ENCODE peak calls at places on chromosomes 4 and X, in six cellular contexts. V is uterus, A is pancreas, X is aorta, B is ovary, T is GM23248. K is an unnamed sample.

GRCh38 chr4:122117743-122118142 is 34.4 kb upstream of the BLTP1 start:
- DNase-seq in V (no peak), A (no peak), X (no peak), B (no peak), T (peak), K (no peak)

GRCh38 chr4:123536225-123536624 is 139.6 kb downstream of the SPRY1 start:
- DNase-seq in V (no peak), A (no peak), X (no peak), B (no peak), T (no peak), K (no peak)

GRCh38 chr4:3096207-3096606 is 21.7 kb downstream of the HTT start:
- DNase-seq in V (no peak), A (no peak), X (no peak), B (no peak), T (no peak), K (no peak)

GRCh38 chr4:101019941-101020401 is 327.4 kb downstream of the PPP3CA start:
- DNase-seq in V (no peak), A (no peak), X (no peak), B (no peak), T (no peak), K (no peak)

GRCh38 chrX:132292753-132293152 is 73.5 kb upstream of the RAP2C start:
- DNase-seq in V (peak), A (no peak), X (no peak), B (no peak), T (peak), K (no peak)

GRCh38 chr4:153143527-153144348 is 60.5 kb upstream of the TRIM2 start:
- DNase-seq in V (no peak), A (no peak), X (no peak), B (no peak), T (peak), K (no peak)

GRCh38 chrX:108439961-108440696 is 491 bp downstream of the COL4A5 start:
- DNase-seq in V (peak), A (peak), X (peak), B (peak), T (peak), K (no peak)

GRCh38 chr4:175961604-175962003 is 104.0 kb upstream of the WDR17 start:
- DNase-seq in V (no peak), A (no peak), X (no peak), B (no peak), T (no peak), K (no peak)

GRCh38 chrX:19810809-19811208 is 76.6 kb downstream of the SH3KBP1 start:
- DNase-seq in V (no peak), A (no peak), X (no peak), B (no peak), T (peak), K (no peak)

GRCh38 chr4:56323386-56323785 is 63.9 kb downstream of the AASDH start:
- DNase-seq in V (no peak), A (no peak), X (no peak), B (no peak), T (no peak), K (no peak)

GRCh38 chrX:40531056-40531826 is 49.5 kb upstream of the ATP6AP2 start:
- DNase-seq in V (peak), A (no peak), X (no peak), B (no peak), T (no peak), K (no peak)

DNA sequence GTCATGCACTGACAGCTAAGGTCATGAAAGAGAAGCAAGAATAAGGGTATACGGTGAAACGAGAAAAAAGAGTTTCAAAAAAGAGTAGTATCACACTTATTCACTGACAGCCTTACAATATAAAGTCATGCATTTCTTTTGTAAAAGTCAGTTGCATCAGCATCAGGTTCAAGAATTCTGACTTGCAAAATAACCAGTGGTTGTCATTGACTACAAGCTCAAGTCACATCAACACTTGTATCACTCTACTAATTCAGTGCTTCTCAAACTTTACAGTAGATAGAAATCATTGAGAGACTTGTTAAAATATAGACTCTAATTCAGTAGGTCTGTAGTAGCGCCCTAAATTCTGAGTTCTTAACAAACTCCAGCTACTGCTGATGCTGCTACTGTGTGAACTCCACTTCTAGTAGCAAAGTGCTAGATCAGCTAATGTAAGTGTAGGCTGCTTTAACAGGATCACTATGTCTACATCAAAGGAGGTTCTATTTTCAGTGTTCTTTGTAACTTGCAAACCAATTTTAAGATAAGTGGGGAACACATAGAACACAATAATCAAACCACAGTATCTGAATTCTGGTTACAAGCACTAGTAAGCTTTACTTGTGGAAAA is 221.7 kb downstream of the PDGFC start:
- DNase-seq in V (no peak), A (no peak), X (no peak), B (no peak), T (peak), K (no peak)
- H3K4me3 ChIP-seq in V (no peak), A (no peak), X (no peak), B (no peak), T (no peak), K (no peak)

DNA sequence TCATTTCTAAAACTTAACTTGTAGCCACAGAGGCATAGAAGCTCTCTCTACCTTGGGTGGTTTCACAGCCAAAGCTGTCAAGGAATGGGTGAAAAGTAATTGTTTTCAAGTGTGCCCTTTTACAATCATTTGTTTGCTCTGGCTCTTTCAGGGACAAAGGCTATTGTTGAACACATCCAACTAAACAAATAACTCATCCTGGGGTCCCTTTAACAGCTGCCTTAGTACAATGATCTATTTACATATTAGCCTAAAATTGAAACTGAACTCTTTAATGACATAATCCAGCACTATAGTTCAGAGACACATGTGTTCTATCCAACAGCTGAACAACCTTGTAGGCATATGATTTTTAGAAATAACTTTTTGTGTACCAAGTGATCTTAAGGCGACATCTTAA is 3.7 kb downstream of the HHIP start:
- DNase-seq in V (no peak), A (no peak), X (no peak), B (no peak), T (no peak), K (no peak)
- H3K4me3 ChIP-seq in V (no peak), A (no peak), X (no peak), B (no peak), T (no peak), K (no peak)

DNA sequence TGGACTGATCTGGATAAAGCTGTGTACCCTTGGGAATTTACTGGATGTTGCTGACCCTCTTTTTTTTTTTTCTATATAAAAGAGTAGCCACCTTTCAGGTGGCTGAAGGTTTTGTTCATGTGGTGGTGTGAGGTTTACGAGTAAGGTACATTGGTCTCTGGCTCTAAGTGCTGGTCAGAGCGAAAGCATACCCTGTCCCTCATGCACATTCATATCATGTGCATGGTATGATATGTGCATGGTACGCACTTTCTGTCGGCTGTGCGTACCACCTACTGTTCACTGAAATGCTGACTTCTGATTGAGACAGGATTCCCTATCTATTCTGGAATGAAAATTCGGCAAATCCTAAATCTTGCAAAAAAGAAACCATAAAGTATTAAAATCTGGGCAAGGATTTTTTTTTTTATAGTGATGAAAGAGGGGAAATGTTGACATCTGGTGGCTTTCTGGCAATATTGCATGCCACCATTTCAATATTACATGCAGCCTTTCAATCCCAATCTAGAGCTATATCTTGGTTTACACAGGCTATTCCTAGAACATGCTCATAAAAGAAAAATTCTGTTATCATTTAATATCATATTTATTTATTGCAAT is 32.8 kb downstream of the FAM149A start:
- DNase-seq in V (no peak), A (no peak), X (no peak), B (no peak), T (peak), K (no peak)
- H3K4me3 ChIP-seq in V (peak), A (no peak), X (no peak), B (peak), T (peak), K (no peak)

GRCh38 chr4:7388627-7389026 is 46.1 kb downstream of the PSAPL1 start:
- DNase-seq in V (no peak), A (no peak), X (no peak), B (no peak), T (no peak), K (no peak)
- H3K4me3 ChIP-seq in V (no peak), A (no peak), X (no peak), B (no peak), T (no peak), K (no peak)

GRCh38 chrX:68703369-68703768 is 55.9 kb downstream of the STARD8 start:
- DNase-seq in V (no peak), A (no peak), X (no peak), B (no peak), T (no peak), K (peak)

GRCh38 chrX:68698955-68699354 is 51.5 kb downstream of the STARD8 start:
- DNase-seq in V (no peak), A (peak), X (no peak), B (no peak), T (no peak), K (no peak)

GRCh38 chrX:68697036-68697435 is 49.6 kb downstream of the STARD8 start:
- DNase-seq in V (no peak), A (no peak), X (no peak), B (no peak), T (no peak), K (no peak)

GRCh38 chrX:68697465-68698125 is 50.1 kb downstream of the STARD8 start:
- DNase-seq in V (no peak), A (no peak), X (no peak), B (no peak), T (no peak), K (no peak)

GRCh38 chrX:68699960-68700746 is 52.7 kb downstream of the STARD8 start:
- DNase-seq in V (no peak), A (no peak), X (peak), B (no peak), T (peak), K (no peak)
- H3K4me3 ChIP-seq in V (no peak), A (no peak), X (no peak), B (no peak), T (no peak), K (peak)

DNA sequence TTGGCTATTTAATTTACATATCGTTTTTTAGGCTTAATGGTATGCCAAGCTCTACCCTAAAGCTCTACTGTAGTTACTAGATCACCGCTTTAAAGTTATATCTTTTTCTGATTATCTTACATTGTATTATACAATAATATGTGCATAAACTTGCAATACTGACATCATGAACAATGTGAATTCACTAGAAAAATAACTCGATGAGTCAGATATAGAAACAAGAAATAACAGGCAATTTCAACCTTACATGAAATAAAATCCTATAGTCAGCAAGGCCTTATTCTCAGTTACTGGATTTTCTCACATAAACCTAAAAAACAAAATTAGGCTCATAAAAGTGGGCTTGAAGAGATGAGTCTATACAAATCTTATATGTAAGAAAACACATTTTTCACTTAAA is 32.4 kb downstream of the PDGFC start:
- DNase-seq in V (no peak), A (no peak), X (no peak), B (no peak), T (peak), K (no peak)
- H3K4me3 ChIP-seq in V (no peak), A (no peak), X (no peak), B (no peak), T (no peak), K (no peak)

GRCh38 chr4:1462768-1463075 is 56.5 kb upstream of the NKX1-1 start:
- DNase-seq in V (no peak), A (peak), X (no peak), B (no peak), T (no peak), K (no peak)
- H3K4me3 ChIP-seq in V (no peak), A (no peak), X (no peak), B (no peak), T (no peak), K (no peak)

DNA sequence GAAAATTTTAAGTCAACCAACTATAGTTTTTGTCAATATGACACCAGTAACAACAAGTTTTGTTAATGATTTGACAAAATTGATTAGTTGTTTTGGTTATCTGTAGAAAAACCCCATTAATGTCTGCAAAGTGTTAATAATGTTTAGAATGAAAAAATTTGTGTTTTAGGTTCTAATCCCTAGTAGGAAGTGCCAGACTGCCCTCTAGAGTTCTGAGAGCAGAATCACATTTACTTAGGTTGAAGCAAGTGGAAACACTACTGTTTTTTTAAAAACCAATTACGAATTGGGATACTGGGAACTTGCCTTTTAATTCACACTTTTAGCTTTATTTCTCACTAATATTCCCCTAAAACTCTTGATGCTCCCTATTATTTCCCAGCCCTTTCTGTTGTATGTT is 101.1 kb upstream of the CYLC1 start:
- DNase-seq in V (no peak), A (no peak), X (no peak), B (no peak), T (peak), K (no peak)
- H3K4me3 ChIP-seq in V (no peak), A (no peak), X (no peak), B (no peak), T (no peak), K (no peak)

DNA sequence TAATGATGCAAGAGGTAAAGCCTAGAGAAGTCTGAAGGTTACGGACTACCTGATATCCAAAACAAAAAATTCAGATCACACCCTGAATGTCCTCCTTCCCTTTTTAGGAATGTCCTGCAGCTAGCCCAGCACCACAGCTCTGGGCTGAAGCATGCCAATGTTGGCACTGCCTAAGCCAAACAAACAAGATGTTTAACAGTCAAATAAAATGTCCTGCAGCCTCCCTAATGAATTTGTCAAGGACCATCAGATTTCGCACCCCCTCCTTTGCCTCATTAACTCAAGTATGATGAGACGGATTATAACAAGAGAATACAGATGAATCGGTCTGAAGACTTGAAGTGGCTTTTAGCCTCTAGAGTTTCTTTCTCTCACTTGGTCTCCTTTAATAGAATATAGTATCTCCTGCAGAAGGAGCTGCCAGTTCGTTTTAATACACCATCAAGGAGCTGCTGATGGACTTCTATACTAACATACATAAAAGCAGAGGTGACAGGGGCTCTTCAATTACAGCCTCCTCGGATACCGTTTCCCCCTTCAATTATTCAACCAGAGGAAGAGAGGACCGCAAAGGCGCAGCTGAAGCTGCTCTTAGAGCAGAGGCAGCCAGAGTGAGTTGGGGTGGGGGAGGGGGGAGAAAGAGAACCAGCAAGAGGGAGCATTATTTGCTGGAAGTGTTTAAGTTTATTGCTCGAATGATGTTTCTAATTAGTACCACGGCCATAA is 3.0 kb upstream of the MAB21L2 start:
- DNase-seq in V (no peak), A (no peak), X (no peak), B (no peak), T (peak), K (no peak)
- H3K4me3 ChIP-seq in V (no peak), A (no peak), X (no peak), B (no peak), T (peak), K (peak)

GRCh38 chrX:101407748-101408529 is at the start of the genes GLA and HNRNPH2:
- DNase-seq in V (peak), A (peak), X (peak), B (peak), T (peak), K (peak)

GRCh38 chrX:101410461-101410860 is 2.4 kb downstream of the HNRNPH2 start:
- DNase-seq in V (no peak), A (no peak), X (no peak), B (no peak), T (peak), K (no peak)

GRCh38 chrX:101407167-101407747 is 468 bp downstream of the GLA start:
- DNase-seq in V (no peak), A (no peak), X (no peak), B (no peak), T (peak), K (no peak)

GRCh38 chrX:101408530-101408836 is 461 bp downstream of the HNRNPH2 start:
- DNase-seq in V (no peak), A (no peak), X (no peak), B (no peak), T (no peak), K (no peak)

GRCh38 chrX:101409043-101409442 is 1.0 kb downstream of the HNRNPH2 start:
- DNase-seq in V (no peak), A (no peak), X (no peak), B (no peak), T (peak), K (no peak)
- H3K4me3 ChIP-seq in V (peak), A (peak), X (peak), B (peak), T (peak), K (peak)

K was measured in left ventricle myocardium inferior.